ENCODE peak calls at places on chromosome 1, in seven cellular contexts. One of them, this sample, is unnamed.

GRCh38 chr1:37574834-37575479 is 18.2 kb downstream of the DNALI1 start:
- DNase-seq in SK-N-SH: no peak
- DNase-seq in K562: no peak
- DNase-seq in HepG2: no peak
- DNase-seq in HCT116: no peak
- DNase-seq in GM12878: no peak
- DNase-seq in H1: no peak
- DNase-seq in this sample: no peak

GRCh38 chr1:38929476-38929875 is 12.2 kb downstream of the RHBDL2 start:
- DNase-seq in SK-N-SH: peak; percentile 54
- DNase-seq in K562: no peak
- DNase-seq in HepG2: no peak
- DNase-seq in HCT116: no peak
- DNase-seq in GM12878: no peak
- DNase-seq in H1: peak; percentile 53
- DNase-seq in this sample: no peak

GRCh38 chr1:87104945-87105344 is 190.5 kb downstream of the HS2ST1 start:
- DNase-seq in SK-N-SH: no peak
- DNase-seq in K562: no peak
- DNase-seq in HepG2: no peak
- DNase-seq in HCT116: no peak
- DNase-seq in GM12878: no peak
- DNase-seq in H1: no peak
- DNase-seq in this sample: no peak

GRCh38 chr1:113835686-113836290 is 23.5 kb upstream of the RSBN1 start:
- DNase-seq in SK-N-SH: peak; percentile 51
- DNase-seq in K562: peak; percentile 71
- DNase-seq in HepG2: peak; percentile 42
- DNase-seq in HCT116: peak; percentile 36
- DNase-seq in GM12878: no peak
- DNase-seq in H1: no peak
- DNase-seq in this sample: no peak

GRCh38 chr1:22557341-22557950 is 5.8 kb upstream of the EPHA8 start:
- DNase-seq in SK-N-SH: no peak
- DNase-seq in K562: no peak
- DNase-seq in HepG2: no peak
- DNase-seq in HCT116: no peak
- DNase-seq in GM12878: no peak
- DNase-seq in H1: no peak
- DNase-seq in this sample: no peak

GRCh38 chr1:92473781-92474495 is 12.8 kb downstream of the GFI1 start:
- DNase-seq in SK-N-SH: no peak
- DNase-seq in K562: no peak
- DNase-seq in HepG2: no peak
- DNase-seq in HCT116: no peak
- DNase-seq in GM12878: no peak
- DNase-seq in H1: no peak
- DNase-seq in this sample: no peak

GRCh38 chr1:9573723-9574122 is 15.0 kb upstream of the TMEM201 start:
- DNase-seq in SK-N-SH: peak; percentile 46
- DNase-seq in K562: no peak
- DNase-seq in HepG2: no peak
- DNase-seq in HCT116: no peak
- DNase-seq in GM12878: no peak
- DNase-seq in H1: no peak
- DNase-seq in this sample: no peak

GRCh38 chr1:151715726-151716404 is 738 bp downstream of the CELF3 start:
- DNase-seq in SK-N-SH: peak; percentile 89
- DNase-seq in K562: peak; percentile 17
- DNase-seq in HepG2: peak; percentile 55
- DNase-seq in HCT116: no peak
- DNase-seq in GM12878: no peak
- DNase-seq in H1: peak; percentile 82
- DNase-seq in this sample: no peak

GRCh38 chr1:211603191-211603701 is 24.3 kb upstream of the SLC30A1 start:
- DNase-seq in SK-N-SH: no peak
- DNase-seq in K562: no peak
- DNase-seq in HepG2: peak; percentile 92
- DNase-seq in HCT116: no peak
- DNase-seq in GM12878: no peak
- DNase-seq in H1: no peak
- DNase-seq in this sample: no peak

GRCh38 chr1:50271968-50272578 is 151.2 kb downstream of the DMRTA2 start:
- DNase-seq in SK-N-SH: peak; percentile 65
- DNase-seq in K562: peak; percentile 37
- DNase-seq in HepG2: peak; percentile 15
- DNase-seq in HCT116: peak; percentile 4
- DNase-seq in GM12878: no peak
- DNase-seq in H1: peak; percentile 70
- DNase-seq in this sample: peak; percentile 25

GRCh38 chr1:13749543-13750307 is 49.7 kb downstream of the PRDM2 start:
- DNase-seq in SK-N-SH: no peak
- DNase-seq in K562: peak; percentile 74
- DNase-seq in HepG2: peak; percentile 15
- DNase-seq in HCT116: no peak
- DNase-seq in GM12878: no peak
- DNase-seq in H1: peak; percentile 71
- DNase-seq in this sample: no peak

GRCh38 chr1:197027359-197027758 is 39.7 kb downstream of the F13B start:
- DNase-seq in SK-N-SH: no peak
- DNase-seq in K562: no peak
- DNase-seq in HepG2: no peak
- DNase-seq in HCT116: no peak
- DNase-seq in GM12878: no peak
- DNase-seq in H1: no peak
- DNase-seq in this sample: no peak

GRCh38 chr1:234608720-234609527 is 1.1 kb downstream of the IRF2BP2 start:
- DNase-seq in SK-N-SH: no peak
- DNase-seq in K562: peak; percentile 74
- DNase-seq in HepG2: no peak
- DNase-seq in HCT116: no peak
- DNase-seq in GM12878: no peak
- DNase-seq in H1: peak; percentile 67
- DNase-seq in this sample: no peak

GRCh38 chr1:234608026-234608719 is 1.8 kb downstream of the IRF2BP2 start:
- DNase-seq in SK-N-SH: peak; percentile 51
- DNase-seq in K562: peak; percentile 92
- DNase-seq in HepG2: peak; percentile 93
- DNase-seq in HCT116: no peak
- DNase-seq in GM12878: peak; percentile 94
- DNase-seq in H1: peak; percentile 58
- DNase-seq in this sample: no peak

GRCh38 chr1:234610061-234610581 is at the start of gene IRF2BP2:
- DNase-seq in SK-N-SH: peak; percentile 93
- DNase-seq in K562: peak; percentile 94
- DNase-seq in HepG2: peak; percentile 68
- DNase-seq in HCT116: peak; percentile 63
- DNase-seq in GM12878: no peak
- DNase-seq in H1: peak; percentile 75
- DNase-seq in this sample: no peak

GRCh38 chr1:234610582-234611152 is 689 bp upstream of the IRF2BP2 start:
- DNase-seq in SK-N-SH: peak; percentile 92
- DNase-seq in K562: peak; percentile 84
- DNase-seq in HepG2: peak; percentile 90
- DNase-seq in HCT116: peak; percentile 82
- DNase-seq in GM12878: peak; percentile 75
- DNase-seq in H1: peak; percentile 93
- DNase-seq in this sample: no peak

DNA sequence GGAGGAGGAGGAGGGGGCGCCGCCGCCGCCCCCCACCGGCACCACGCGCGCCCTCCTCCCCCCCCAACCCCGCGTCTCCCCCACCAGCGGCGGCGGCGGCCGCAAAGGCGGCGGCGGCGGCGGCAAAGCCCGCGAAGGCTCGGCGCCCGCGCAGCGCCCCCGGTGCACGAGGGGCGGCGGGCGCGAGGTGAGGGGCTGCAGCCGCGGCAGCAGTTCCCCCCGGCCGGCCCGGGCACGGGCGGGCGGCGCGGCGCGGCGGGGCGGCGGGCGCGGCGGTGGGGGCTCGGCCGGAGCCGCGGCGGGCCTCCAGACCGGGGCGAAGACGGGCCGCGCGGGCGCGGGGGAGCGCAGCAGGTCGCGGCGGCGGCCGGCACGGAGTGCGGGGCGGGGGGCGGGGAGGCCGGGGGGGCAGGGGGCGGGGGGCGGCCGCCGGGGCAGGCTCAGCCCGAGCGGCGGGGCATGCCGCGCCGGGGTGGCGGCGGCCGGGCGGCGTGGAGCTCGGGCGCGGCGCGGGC is 393 bp downstream of the IRF2BP2 start:
- DNase-seq in SK-N-SH: peak; percentile 76
- DNase-seq in K562: no peak
- DNase-seq in HepG2: no peak
- DNase-seq in HCT116: no peak
- DNase-seq in GM12878: no peak
- DNase-seq in H1: no peak
- DNase-seq in this sample: no peak
- H3K4me1 ChIP-seq in SK-N-SH: peaks cover 46% of the 10 kb centered on the region
- H3K4me1 ChIP-seq in K562: peaks cover 43% of the 10 kb centered on the region
- H3K4me1 ChIP-seq in HepG2: peaks cover 37% of the 10 kb centered on the region
- H3K4me1 ChIP-seq in HCT116: peaks cover 81% of the 10 kb centered on the region
- H3K4me1 ChIP-seq in GM12878: peaks cover 24% of the 10 kb centered on the region
- H3K4me1 ChIP-seq in H1: peaks cover 16% of the 10 kb centered on the region
- H3K4me1 ChIP-seq in this sample: peaks cover 33% of the 10 kb centered on the region

GRCh38 chr1:221166162-221166500 is 286.9 kb downstream of the HLX start:
- DNase-seq in SK-N-SH: peak; percentile 19
- DNase-seq in K562: no peak
- DNase-seq in HepG2: no peak
- DNase-seq in HCT116: no peak
- DNase-seq in GM12878: no peak
- DNase-seq in H1: no peak
- DNase-seq in this sample: no peak

GRCh38 chr1:221169447-221169889 is 290.2 kb downstream of the HLX start:
- DNase-seq in SK-N-SH: no peak
- DNase-seq in K562: no peak
- DNase-seq in HepG2: no peak
- DNase-seq in HCT116: no peak
- DNase-seq in GM12878: no peak
- DNase-seq in H1: no peak
- DNase-seq in this sample: no peak

GRCh38 chr1:221164029-221164428 is 284.8 kb downstream of the HLX start:
- DNase-seq in SK-N-SH: no peak
- DNase-seq in K562: no peak
- DNase-seq in HepG2: no peak
- DNase-seq in HCT116: no peak
- DNase-seq in GM12878: no peak
- DNase-seq in H1: no peak
- DNase-seq in this sample: no peak

GRCh38 chr1:221165331-221166161 is 286.3 kb downstream of the HLX start:
- DNase-seq in SK-N-SH: peak; percentile 29
- DNase-seq in K562: no peak
- DNase-seq in HepG2: no peak
- DNase-seq in HCT116: no peak
- DNase-seq in GM12878: no peak
- DNase-seq in H1: no peak
- DNase-seq in this sample: no peak

DNA sequence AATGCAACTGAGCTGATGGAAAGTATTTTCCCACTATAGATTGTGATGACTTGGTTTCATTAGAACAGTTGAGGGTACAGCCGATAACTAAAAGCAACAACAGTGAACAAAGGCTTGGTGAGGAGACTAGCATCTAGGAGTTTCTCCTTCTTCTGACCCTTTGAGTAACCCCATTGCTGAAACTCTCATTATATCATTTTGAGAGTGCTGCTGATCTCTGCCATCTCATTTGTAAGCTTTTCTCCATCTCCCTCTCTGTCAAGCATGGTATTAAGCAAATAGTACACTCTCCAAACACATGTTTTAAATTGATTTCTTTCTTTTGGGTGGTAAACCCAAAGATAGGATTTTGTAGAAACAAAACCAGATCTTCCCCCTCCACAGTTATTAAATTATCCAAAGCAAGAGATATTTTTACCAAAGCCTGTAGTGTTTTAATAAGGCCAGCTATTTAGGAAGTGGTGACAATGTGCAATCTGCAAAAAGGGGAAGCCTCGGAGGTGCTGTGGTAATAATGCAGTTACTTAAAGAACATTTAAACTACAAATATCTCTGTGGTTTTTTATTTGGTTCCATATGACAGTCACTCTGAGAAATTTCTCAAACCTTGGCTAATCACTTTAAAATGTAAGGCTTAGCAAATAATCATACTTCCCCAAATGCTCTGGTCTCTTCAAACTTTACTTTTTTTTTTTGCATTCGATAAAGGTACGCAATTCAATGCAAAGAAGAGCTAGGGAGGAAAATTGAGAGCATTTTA is 287.5 kb downstream of the HLX start:
- DNase-seq in SK-N-SH: no peak
- DNase-seq in K562: no peak
- DNase-seq in HepG2: no peak
- DNase-seq in HCT116: no peak
- DNase-seq in GM12878: peak; percentile 53
- DNase-seq in H1: no peak
- DNase-seq in this sample: no peak
- TF ChIP-seq SIN3A in SK-N-SH: no peak
- TF ChIP-seq SIN3A in K562: no peak
- TF ChIP-seq SIN3A in HepG2: no peak
- TF ChIP-seq SIN3A in HCT116: no peak
- TF ChIP-seq SIN3A in GM12878: no peak
- TF ChIP-seq SIN3A in H1: no peak
- TF ChIP-seq SIN3A in this sample: no peak

DNA sequence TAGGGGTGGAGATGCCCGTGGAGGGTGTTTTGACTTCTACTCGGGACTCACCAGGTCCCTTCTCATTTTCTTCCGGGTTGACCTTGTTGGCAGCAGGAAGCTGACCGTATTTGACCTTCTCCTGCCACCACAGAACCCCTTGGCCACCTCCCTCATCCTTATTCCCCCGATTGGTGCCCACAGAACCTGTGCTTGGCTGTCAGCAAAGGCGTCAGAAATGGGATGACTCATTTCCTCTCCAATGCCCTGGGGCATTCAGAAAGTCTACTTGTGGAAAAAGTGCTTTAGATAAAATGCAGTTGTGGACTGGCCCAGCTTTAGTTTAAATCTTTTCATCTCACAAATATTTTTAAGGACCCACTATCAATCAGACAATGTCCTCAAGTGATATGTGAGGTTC is 221.8 kb upstream of the VAMP3 start:
- DNase-seq in SK-N-SH: no peak
- DNase-seq in K562: no peak
- DNase-seq in HepG2: no peak
- DNase-seq in HCT116: peak; percentile 91
- DNase-seq in GM12878: peak; percentile 56
- DNase-seq in H1: no peak
- DNase-seq in this sample: peak; percentile 63
- H3K4me1 ChIP-seq in SK-N-SH: peaks cover 39% of the 10 kb centered on the region
- H3K4me1 ChIP-seq in K562: no peaks in the 10 kb centered on the region
- H3K4me1 ChIP-seq in HepG2: peaks cover 24% of the 10 kb centered on the region
- H3K4me1 ChIP-seq in HCT116: peaks cover 47% of the 10 kb centered on the region
- H3K4me1 ChIP-seq in GM12878: no peaks in the 10 kb centered on the region
- H3K4me1 ChIP-seq in H1: no peaks in the 10 kb centered on the region
- H3K4me1 ChIP-seq in this sample: peaks cover 29% of the 10 kb centered on the region

DNA sequence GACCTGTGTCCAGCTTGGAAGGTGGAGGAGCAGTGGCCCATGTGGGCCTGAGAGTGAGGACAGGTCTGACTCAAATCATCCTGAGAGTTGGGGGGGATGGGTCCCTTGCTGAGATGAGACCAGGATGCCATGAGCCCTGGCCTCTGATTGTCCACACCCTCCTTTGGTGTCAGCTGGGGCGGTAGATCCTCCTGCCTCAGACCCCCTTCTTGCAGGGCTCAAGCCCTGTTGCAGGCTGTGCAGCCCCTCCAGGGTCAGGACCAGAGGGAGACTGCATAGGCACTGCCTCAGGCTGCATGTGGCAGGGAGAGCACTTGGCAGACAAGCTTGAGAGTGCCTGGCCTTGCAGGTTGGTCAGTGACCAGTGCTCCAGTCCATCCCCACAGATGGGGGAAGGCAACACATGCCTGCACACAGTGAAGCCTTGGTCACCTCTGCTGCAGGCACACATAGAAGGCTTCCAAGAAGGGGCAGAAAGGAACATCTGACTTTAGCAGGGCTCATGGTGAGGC is 82.2 kb upstream of the ACTRT2 start:
- DNase-seq in SK-N-SH: no peak
- DNase-seq in K562: no peak
- DNase-seq in HepG2: no peak
- DNase-seq in HCT116: no peak
- DNase-seq in GM12878: no peak
- DNase-seq in H1: no peak
- DNase-seq in this sample: no peak
- TF ChIP-seq SIN3A in SK-N-SH: no peak
- TF ChIP-seq SIN3A in K562: no peak
- TF ChIP-seq SIN3A in HepG2: no peak
- TF ChIP-seq SIN3A in HCT116: no peak
- TF ChIP-seq SIN3A in GM12878: no peak
- TF ChIP-seq SIN3A in H1: no peak
- TF ChIP-seq SIN3A in this sample: no peak

This sample was measured in Panc1.